ENCODE peak calls at places on chromosomes 16 and 17, in eight cellular contexts. F, I, G, J, V, C, U and T are unnamed samples.

GRCh38 chr17:43832976-43833829 is at the start of gene MPP3:
- DNase-seq in F (peak; percentile 40), I (peak; percentile 85), G (peak; percentile 94), J (no peak), V (peak; percentile 72), C (peak; percentile 97), U (peak; percentile 40), T (peak; percentile 31)

GRCh38 chr16:80347900-80348299 is 192.9 kb upstream of the DYNLRB2 start:
- DNase-seq in F (peak; percentile 40), I (peak; percentile 68), G (no peak), J (no peak), V (no peak), C (no peak), U (no peak), T (no peak)

GRCh38 chr16:3155972-3156371 is 21.1 kb downstream of the ZNF213 start:
- DNase-seq in F (no peak), I (no peak), G (no peak), J (no peak), V (no peak), C (no peak), U (no peak), T (no peak)

GRCh38 chr17:60695960-60696359 is 18.3 kb downstream of the BCAS3 start:
- DNase-seq in F (no peak), I (no peak), G (no peak), J (no peak), V (no peak), C (no peak), U (no peak), T (no peak)

GRCh38 chr17:50626037-50626574 is 8.6 kb upstream of the ABCC3 start:
- DNase-seq in F (no peak), I (peak; percentile 84), G (peak; percentile 88), J (peak; percentile 50), V (peak; percentile 85), C (peak; percentile 77), U (peak; percentile 79), T (peak; percentile 47)

GRCh38 chr17:42312285-42313130 is 24.2 kb downstream of the STAT5A start:
- DNase-seq in F (peak; percentile 86), I (peak; percentile 90), G (peak; percentile 86), J (no peak), V (peak; percentile 90), C (peak; percentile 89), U (peak; percentile 82), T (peak; percentile 70)

GRCh38 chr17:81123052-81124048 is 42.0 kb upstream of the PVALEF start:
- DNase-seq in F (no peak), I (no peak), G (no peak), J (no peak), V (no peak), C (no peak), U (no peak), T (no peak)

GRCh38 chr17:79812206-79812968 is 15.5 kb upstream of the CBX8 start:
- DNase-seq in F (no peak), I (no peak), G (no peak), J (no peak), V (peak; percentile 28), C (no peak), U (no peak), T (no peak)

GRCh38 chr17:64441772-64442549 is 7.0 kb upstream of the MILR1 start:
- DNase-seq in F (no peak), I (no peak), G (no peak), J (peak; percentile 65), V (no peak), C (no peak), U (no peak), T (no peak)

GRCh38 chr16:189604-190186 is 9.4 kb downstream of the HBQ1 start:
- DNase-seq in F (no peak), I (no peak), G (no peak), J (no peak), V (no peak), C (no peak), U (no peak), T (no peak)

GRCh38 chr16:23423496-23424049 is 29.4 kb downstream of the COG7 start:
- DNase-seq in F (no peak), I (peak; percentile 65), G (peak; percentile 60), J (peak; percentile 88), V (no peak), C (no peak), U (no peak), T (no peak)

GRCh38 chr17:45225964-45226530 is 4.4 kb downstream of the FMNL1 start:
- DNase-seq in F (no peak), I (peak; percentile 89), G (no peak), J (no peak), V (no peak), C (peak; percentile 86), U (peak; percentile 89), T (peak; percentile 82)

GRCh38 chr16:3734758-3735221 is 17.5 kb upstream of the TRAP1 start:
- DNase-seq in F (peak; percentile 45), I (peak; percentile 49), G (no peak), J (no peak), V (no peak), C (no peak), U (no peak), T (no peak)

GRCh38 chr17:7816926-7817642 is 16.9 kb upstream of the KDM6B start:
- DNase-seq in F (no peak), I (no peak), G (no peak), J (no peak), V (no peak), C (no peak), U (no peak), T (no peak)

GRCh38 chr16:82694239-82694874 is 67.6 kb downstream of the CDH13 start:
- DNase-seq in F (no peak), I (no peak), G (no peak), J (no peak), V (no peak), C (no peak), U (no peak), T (no peak)

GRCh38 chr16:68083861-68084503 is 1.2 kb upstream of the NFATC3 start:
- DNase-seq in F (no peak), I (no peak), G (no peak), J (no peak), V (no peak), C (no peak), U (no peak), T (no peak)
- TF ChIP-seq CTCF in F (no peak), I (no peak), G (no peak), J (no peak), V (no peak), C (peak; percentile 5), U (no peak), T (no peak)

GRCh38 chr16:46688101-46688656 is 799 bp downstream of the VPS35 start:
- DNase-seq in F (no peak), I (no peak), G (no peak), J (no peak), V (no peak), C (no peak), U (no peak), T (no peak)
- TF ChIP-seq CTCF in F (no peak), I (peak; percentile 33), G (no peak), J (peak; percentile 53), V (no peak), C (no peak), U (no peak), T (no peak)

GRCh38 chr17:21372256-21372954 is 3.8 kb upstream of the KCNJ12 start:
- DNase-seq in F (no peak), I (no peak), G (no peak), J (no peak), V (no peak), C (no peak), U (no peak), T (no peak)
- TF ChIP-seq CTCF in F (no peak), I (no peak), G (no peak), J (no peak), V (no peak), C (no peak), U (no peak), T (no peak)

GRCh38 chr17:17729620-17730249 is 48.5 kb downstream of the RAI1 start:
- DNase-seq in F (no peak), I (no peak), G (peak; percentile 79), J (peak; percentile 66), V (no peak), C (peak; percentile 45), U (peak; percentile 77), T (no peak)
- TF ChIP-seq CTCF in F (peak; percentile 46), I (peak; percentile 51), G (peak; percentile 56), J (peak; percentile 86), V (peak; percentile 76), C (peak; percentile 55), U (peak; percentile 61), T (no peak)

GRCh38 chr16:14101415-14101814 is 30.3 kb downstream of the MRTFB start:
- DNase-seq in F (no peak), I (no peak), G (no peak), J (no peak), V (no peak), C (no peak), U (peak; percentile 23), T (no peak)
- TF ChIP-seq CTCF in F (no peak), I (no peak), G (no peak), J (no peak), V (no peak), C (no peak), U (no peak), T (no peak)

DNA sequence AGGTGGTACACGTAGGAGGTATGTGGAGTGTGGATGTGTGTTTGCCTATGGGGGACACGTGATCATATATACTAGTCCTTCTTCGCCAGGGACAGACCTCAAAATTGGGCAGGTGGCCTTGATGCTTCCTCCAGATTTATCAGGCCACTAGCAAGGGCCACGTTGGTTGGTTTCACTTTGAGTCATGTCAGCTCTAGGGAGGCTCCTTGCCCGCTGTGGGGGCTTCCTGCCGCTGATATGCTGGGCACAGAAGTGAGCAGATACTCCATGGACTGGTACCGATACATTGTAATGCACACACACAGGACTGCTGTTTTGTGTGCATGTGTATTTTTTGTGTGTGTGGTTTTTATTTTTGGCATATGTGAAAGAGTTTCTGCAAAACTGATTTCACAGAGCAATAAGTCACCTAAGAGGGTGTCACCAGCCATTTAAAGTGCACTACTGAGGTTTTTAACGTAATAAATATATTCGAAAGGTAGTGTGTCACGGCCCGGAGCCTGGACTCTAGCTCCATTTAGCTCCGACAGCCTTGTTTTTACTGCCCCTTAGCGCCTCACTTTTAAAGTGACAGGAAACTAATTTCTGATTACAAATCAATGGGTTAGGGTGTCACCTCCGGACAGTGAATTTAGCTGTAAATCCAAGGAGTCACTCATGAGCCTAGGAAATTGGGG is 605.5 kb upstream of the SALL1 start:
- DNase-seq in F (no peak), I (no peak), G (no peak), J (no peak), V (no peak), C (no peak), U (no peak), T (no peak)
- TF ChIP-seq CTCF in F (no peak), I (no peak), G (no peak), J (no peak), V (no peak), C (no peak), U (no peak), T (no peak)

GRCh38 chr17:66900126-66901010 is 64.1 kb upstream of the CACNG4 start:
- DNase-seq in F (no peak), I (peak; percentile 6), G (peak; percentile 32), J (no peak), V (no peak), C (peak; percentile 28), U (no peak), T (no peak)
- TF ChIP-seq CTCF in F (peak; percentile 45), I (peak; percentile 41), G (peak; percentile 82), J (peak; percentile 66), V (peak; percentile 39), C (peak; percentile 49), U (peak; percentile 9), T (no peak)

DNA sequence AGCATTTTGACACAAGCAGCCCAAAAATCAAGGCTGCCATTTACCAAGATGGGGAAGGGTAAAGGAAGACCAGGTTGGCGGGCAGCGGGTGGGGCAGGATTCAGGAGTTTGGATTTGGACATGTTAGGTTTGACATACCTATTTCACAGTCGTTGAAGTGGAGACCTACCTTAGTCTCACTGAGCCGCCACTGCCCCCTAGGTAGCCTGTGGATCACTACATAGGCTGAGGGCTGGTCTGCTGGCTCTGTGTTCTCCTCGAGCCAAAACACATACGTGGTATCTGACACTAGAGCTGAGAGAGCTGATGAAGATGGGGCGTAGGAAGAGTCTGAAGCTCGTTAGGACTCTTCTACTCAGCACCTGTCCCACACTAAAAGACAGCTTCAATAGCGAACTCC is 115.1 kb downstream of the HIC1 start:
- DNase-seq in F (no peak), I (no peak), G (no peak), J (no peak), V (no peak), C (no peak), U (peak; percentile 64), T (peak; percentile 20)
- TF ChIP-seq CTCF in F (no peak), I (peak; percentile 20), G (peak; percentile 25), J (peak; percentile 57), V (no peak), C (peak; percentile 54), U (peak; percentile 41), T (no peak)